ENCODE peak calls at places on chromosomes 12 and 14, in nine cellular contexts. J, U, N, F, E, W, A, S and C are unnamed samples.

GRCh38 chr14:90592655-90593054 is 195.8 kb downstream of the CALM1 start:
- DNase-seq in F (no peak), S (no peak), W (no peak), E (no peak), N (no peak), A (no peak), J (no peak), U (no peak), C (no peak)

GRCh38 chr14:31895206-31895605 is 181.9 kb upstream of the ARHGAP5 start:
- DNase-seq in U (no peak), W (no peak), F (peak), S (no peak), E (no peak), J (peak), A (no peak), N (peak), C (peak)

GRCh38 chr14:81464253-81465001 is 64.3 kb upstream of the STON2 start:
- DNase-seq in S (no peak), U (peak), J (peak), N (peak), A (peak), F (peak), W (peak), E (peak), C (peak)

GRCh38 chr14:32779845-32780244 is 158.8 kb upstream of the NPAS3 start:
- DNase-seq in S (no peak), W (no peak), A (no peak), J (no peak), U (no peak), E (no peak), N (peak), F (no peak), C (no peak)

GRCh38 chr12:537772-538171 is 78.0 kb downstream of the B4GALNT3 start:
- DNase-seq in N (no peak), E (no peak), J (no peak), F (no peak), U (peak), W (no peak), A (no peak), S (peak), C (no peak)

GRCh38 chr14:50774542-50775267 is 56.3 kb downstream of the NIN start:
- DNase-seq in S (no peak), F (peak), A (no peak), U (no peak), E (no peak), N (no peak), W (no peak), J (no peak), C (peak)

GRCh38 chr12:24111591-24111990 is 162.1 kb upstream of the SOX5 start:
- DNase-seq in S (no peak), F (peak), J (peak), A (no peak), W (no peak), N (peak), E (no peak), U (no peak), C (peak)

GRCh38 chr14:65159281-65160062 is 57.2 kb upstream of the MAX start:
- DNase-seq in A (no peak), N (no peak), S (no peak), E (no peak), W (no peak), J (no peak), F (no peak), U (no peak), C (no peak)

GRCh38 chr12:121697093-121697698 is 15.4 kb upstream of the TMEM120B start:
- DNase-seq in S (no peak), A (no peak), E (peak), J (peak), F (peak), U (peak), N (peak), W (peak), C (peak)

GRCh38 chr14:70622111-70622712 is 19.5 kb upstream of the TTC9 start:
- DNase-seq in W (peak), J (no peak), U (peak), N (peak), A (no peak), E (peak), F (peak), S (peak), C (peak)

GRCh38 chr12:47105914-47106674 is 26.3 kb upstream of the AMIGO2 start:
- DNase-seq in F (no peak), U (no peak), S (peak), E (no peak), A (no peak), N (no peak), W (no peak), J (no peak), C (no peak)

GRCh38 chr12:116577149-116577548 is 18.0 kb downstream of the MAP1LC3B2 start:
- DNase-seq in W (no peak), U (no peak), J (no peak), F (no peak), S (no peak), N (peak), E (no peak), A (no peak), C (no peak)